ENCODE peak calls at places on chromosomes 12 and 14, in six cellular contexts. R is suprapubic skin, U is mammary epithelial cell, I is cardiac muscle cell, C is cardiac fibroblast, A is stomach. K is an unnamed sample.

GRCh38 chr12:52956987-52957386 is 8.1 kb downstream of the KRT18 start:
- DNase-seq in R (no peak), A (no peak), U (no peak), C (peak; percentile 8), I (no peak), K (no peak)

GRCh38 chr12:18690653-18691052 is 47.2 kb downstream of the PLCZ1 start:
- DNase-seq in I (no peak), U (peak; percentile 99), A (no peak), R (no peak), C (peak; percentile 95), K (no peak)

GRCh38 chr12:79997115-79997805 is 62.4 kb upstream of the PPP1R12A start:
- DNase-seq in I (no peak), U (no peak), R (no peak), C (peak; percentile 52), A (no peak), K (no peak)

GRCh38 chr12:26818201-26818600 is 14.8 kb downstream of the ITPR2 start:
- DNase-seq in R (no peak), C (no peak), U (no peak), I (no peak), A (no peak), K (no peak)

GRCh38 chr12:127779301-127780045 is 487.5 kb upstream of the TMEM132C start:
- DNase-seq in I (no peak), U (no peak), C (no peak), A (no peak), R (no peak), K (no peak)

GRCh38 chr14:31207287-31207745 is 277 bp downstream of the HECTD1 start:
- DNase-seq in A (no peak), C (no peak), U (peak; percentile 84), I (no peak), R (no peak), K (no peak)

GRCh38 chr14:75280831-75281690 is 2.4 kb downstream of the FOS start:
- DNase-seq in A (no peak), R (no peak), C (peak; percentile 9), I (no peak), U (peak; percentile 14), K (no peak)

GRCh38 chr14:67441672-67442071 is 29.7 kb upstream of the PLEK2 start:
- DNase-seq in R (no peak), U (no peak), I (no peak), A (no peak), C (no peak), K (no peak)

GRCh38 chr12:79615596-79616560 is 74.9 kb downstream of the PAWR start:
- DNase-seq in R (no peak), A (no peak), I (peak; percentile 41), C (no peak), U (peak; percentile 56), K (no peak)

GRCh38 chr14:101176535-101177205 is 273.1 kb upstream of the RTL1 start:
- DNase-seq in U (no peak), A (no peak), I (no peak), R (peak; percentile 62), C (no peak), K (no peak)

GRCh38 chr12:4412056-4412455 is 32.5 kb upstream of the FGF23 start:
- DNase-seq in U (no peak), A (no peak), I (no peak), R (no peak), C (no peak), K (no peak)

GRCh38 chr12:12837025-12837872 is 24.1 kb downstream of the DDX47 start:
- DNase-seq in I (peak; percentile 49), U (peak; percentile 91), A (peak; percentile 36), C (peak; percentile 90), R (no peak), K (peak; percentile 68)

GRCh38 chr14:50762001-50762930 is 68.7 kb downstream of the NIN start:
- DNase-seq in I (no peak), C (peak; percentile 85), U (no peak), A (no peak), R (no peak), K (no peak)

GRCh38 chr14:55927059-55927458 is 191.2 kb upstream of the PELI2 start:
- DNase-seq in U (no peak), R (no peak), A (no peak), I (no peak), C (no peak), K (no peak)

GRCh38 chr12:6919588-6919987 is 5.2 kb downstream of the ENO2 start:
- DNase-seq in A (no peak), C (no peak), R (no peak), U (peak; percentile 85), I (no peak), K (no peak)

GRCh38 chr12:110687770-110688169 is 1.1 kb downstream of the HVCN1 start:
- DNase-seq in R (no peak), A (no peak), C (no peak), U (no peak), I (no peak), K (no peak)

GRCh38 chr14:105281354-105282097 is 19.3 kb downstream of the BRF1 start:
- DNase-seq in A (no peak), I (peak; percentile 61), C (peak; percentile 76), R (no peak), U (peak; percentile 58), K (peak; percentile 60)

GRCh38 chr12:67045650-67046049 is 223.5 kb upstream of the CAND1 start:
- DNase-seq in I (peak; percentile 75), A (no peak), C (no peak), R (no peak), U (no peak), K (no peak)

GRCh38 chr14:20427231-20428009 is 8.5 kb downstream of the KLHL33 start:
- DNase-seq in C (peak; percentile 61), A (no peak), U (peak; percentile 58), I (no peak), R (no peak), K (peak; percentile 35)

GRCh38 chr14:50260511-50260910 is 29.1 kb upstream of the SOS2 start:
- DNase-seq in R (no peak), A (no peak), U (peak; percentile 22), I (peak; percentile 17), C (peak; percentile 63), K (peak; percentile 28)

GRCh38 chr12:41277019-41277770 is 89.1 kb downstream of the PDZRN4 start:
- DNase-seq in R (no peak), U (peak; percentile 9), A (no peak), C (peak; percentile 68), I (peak; percentile 58), K (peak; percentile 23)

GRCh38 chr12:18439541-18439940 is 178.2 kb downstream of the PIK3C2G start:
- DNase-seq in C (peak; percentile 69), I (no peak), U (no peak), R (no peak), A (no peak), K (no peak)

GRCh38 chr14:20327005-20327869 is 5.8 kb downstream of the CCNB1IP1 start:
- DNase-seq in A (no peak), U (peak; percentile 50), R (no peak), C (peak; percentile 84), I (peak; percentile 64), K (peak; percentile 42)

GRCh38 chr12:55699471-55700055 is 8.1 kb downstream of the ITGA7 start:
- DNase-seq in C (no peak), U (no peak), A (no peak), I (no peak), R (no peak), K (no peak)

GRCh38 chr12:92560713-92561542 is 141.9 kb upstream of the PLEKHG7 start:
- DNase-seq in C (no peak), A (no peak), U (no peak), I (no peak), R (no peak), K (no peak)
- TF ChIP-seq CTCF in C (no peak), A (no peak), U (no peak), I (no peak), R (no peak), K (no peak)

GRCh38 chr12:47075192-47076084 is 4.0 kb upstream of the PCED1B start:
- DNase-seq in I (no peak), R (no peak), A (no peak), U (no peak), C (no peak), K (no peak)

GRCh38 chr12:47078733-47079364 is 572 bp upstream of the PCED1B start:
- DNase-seq in U (peak; percentile 60), R (no peak), C (peak; percentile 29), A (no peak), I (peak; percentile 31), K (no peak)

GRCh38 chr12:47078086-47078395 is 1.4 kb upstream of the PCED1B start:
- DNase-seq in A (no peak), R (no peak), C (no peak), U (no peak), I (no peak), K (no peak)

GRCh38 chr12:47079365-47079893 is at the start of gene PCED1B:
- DNase-seq in U (peak; percentile 67), C (peak; percentile 83), R (peak; percentile 87), A (peak; percentile 70), I (peak; percentile 80), K (no peak)

DNA sequence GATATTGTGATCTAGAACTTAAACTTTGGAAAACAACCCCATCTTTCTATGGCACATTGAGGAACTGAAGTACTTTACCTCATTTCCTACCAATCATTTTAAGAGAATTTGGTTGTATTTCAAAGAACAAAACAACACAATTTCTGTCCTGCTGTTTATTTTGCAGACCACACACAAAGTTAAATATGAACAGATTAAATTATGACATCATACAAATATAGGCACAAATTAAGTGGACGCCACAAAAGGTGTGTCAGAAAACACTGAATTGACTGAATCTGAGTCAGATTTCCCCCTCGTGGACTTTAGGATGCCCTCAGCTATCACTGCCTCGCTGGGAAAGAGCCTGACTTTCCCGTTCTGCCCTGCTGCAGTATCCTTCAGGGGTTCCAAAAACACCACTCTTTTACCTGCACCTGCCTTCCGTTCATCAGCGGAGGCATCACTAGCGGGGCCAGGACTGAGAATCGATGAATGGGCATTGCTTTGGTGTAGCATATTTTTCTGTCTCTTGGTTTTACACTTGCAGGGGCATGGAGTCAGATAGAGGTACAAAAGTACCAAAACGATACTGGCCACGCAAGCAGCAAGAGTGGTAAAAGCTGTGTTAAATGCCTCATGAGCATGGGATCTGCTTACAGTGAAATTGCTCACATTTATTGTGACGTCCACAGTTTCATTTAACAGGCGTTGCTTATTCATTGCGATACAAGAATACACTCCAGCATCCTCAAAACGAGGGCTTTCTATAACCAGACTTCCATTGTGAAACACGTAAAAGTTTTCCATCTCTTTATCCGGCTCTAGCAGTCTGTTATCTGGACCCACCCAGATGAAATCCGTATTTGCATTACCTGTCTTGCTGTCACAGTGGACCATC is 2.0 kb upstream of the PCED1B start:
- DNase-seq in I (no peak), U (peak; percentile 46), C (no peak), R (no peak), A (no peak), K (no peak)
- H3K4me3 ChIP-seq in I (no peak overlapping the region), U (peak overlapping the region; percentile 85), C (no peak overlapping the region), R (no peak overlapping the region), A (no peak overlapping the region), K (peak overlapping the region; percentile 75)

DNA sequence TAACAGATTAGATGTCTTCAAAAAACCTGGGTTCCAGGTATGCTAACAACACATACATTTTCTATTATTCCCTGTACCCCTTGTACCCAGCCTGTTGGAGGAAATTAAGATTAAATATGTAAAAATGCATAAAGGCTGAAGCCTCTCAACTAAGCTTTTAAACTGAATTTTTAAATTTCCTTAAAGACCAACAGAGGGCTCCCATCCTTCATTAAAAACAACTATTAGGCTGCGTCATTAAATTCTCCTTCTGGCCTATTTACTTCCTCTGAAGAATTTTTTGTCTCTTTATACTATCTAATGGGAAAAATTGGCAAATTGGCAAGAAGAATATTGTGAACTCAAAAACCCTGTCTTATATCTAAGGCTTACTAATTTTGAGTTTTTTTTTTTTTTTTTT is 21.8 kb downstream of the SENP1 start:
- DNase-seq in A (no peak), C (peak; percentile 35), U (no peak), I (no peak), R (no peak), K (peak; percentile 9)
- TF ChIP-seq CTCF in A (no peak), C (peak; percentile 5), U (peak; percentile 20), I (peak; percentile 33), R (no peak), K (no peak)

GRCh38 chr14:78405071-78405856 is 235.1 kb downstream of the NRXN3 start:
- DNase-seq in C (no peak), A (no peak), U (no peak), R (no peak), I (no peak), K (no peak)
- H3K4me3 ChIP-seq in C (no peak overlapping the region), A (no peak overlapping the region), U (no peak overlapping the region), R (no peak overlapping the region), I (no peak overlapping the region), K (peak overlapping the region; percentile 34)